ENCODE peak calls at places on chromosomes 7 and 10, in four cellular contexts. E is GM12878, U is K562, O is H1. T is an unnamed sample.

GRCh38 chr10:71687077-71687476 is 32.5 kb downstream of the C10orf105 start:
- DNase-seq in E (no peak), U (no peak), O (no peak), T (no peak)

GRCh38 chr10:33252794-33253203 is 81.7 kb downstream of the NRP1 start:
- DNase-seq in E (no peak), U (no peak), O (no peak), T (peak)

GRCh38 chr10:24215193-24215592 is 6.3 kb downstream of the KIAA1217 start:
- DNase-seq in E (no peak), U (no peak), O (no peak), T (no peak)

GRCh38 chr10:129768437-129769355 is 195.4 kb downstream of the EBF3 start:
- DNase-seq in E (no peak), U (no peak), O (peak), T (no peak)

GRCh38 chr7:91976743-91977142 is 36.1 kb downstream of the AKAP9 start:
- DNase-seq in E (no peak), U (no peak), O (no peak), T (no peak)

GRCh38 chr10:22682237-22683192 is 31.9 kb downstream of the PIP4K2A start:
- DNase-seq in E (peak), U (peak), O (no peak), T (peak)

GRCh38 chr7:81869670-81870069 is 99.8 kb upstream of the HGF start:
- DNase-seq in E (no peak), U (no peak), O (no peak), T (no peak)

GRCh38 chr7:23074443-23075244 is 30.9 kb upstream of the KLHL7 start:
- DNase-seq in E (no peak), U (no peak), O (no peak), T (peak)

GRCh38 chr7:12979181-12979580 is 291.7 kb downstream of the ARL4A start:
- DNase-seq in E (no peak), U (no peak), O (no peak), T (no peak)

GRCh38 chr7:122364761-122365280 is 60.3 kb upstream of the FEZF1 start:
- DNase-seq in E (no peak), U (no peak), O (no peak), T (no peak)

GRCh38 chr10:6108631-6109443 is 20.0 kb downstream of the RBM17 start:
- DNase-seq in E (no peak), U (peak), O (no peak), T (peak)

GRCh38 chr10:2111936-2112335 is 374.6 kb upstream of the ADARB2 start:
- DNase-seq in E (no peak), U (no peak), O (no peak), T (peak)

GRCh38 chr7:105157278-105157677 is 143.3 kb downstream of the KMT2E start:
- DNase-seq in E (no peak), U (no peak), O (no peak), T (no peak)

GRCh38 chr7:116598278-116598677 is 73.4 kb downstream of the CAV1 start:
- DNase-seq in E (no peak), U (peak), O (no peak), T (no peak)

GRCh38 chr7:114941692-114942091 is 19.8 kb downstream of the MDFIC start:
- DNase-seq in E (no peak), U (no peak), O (no peak), T (no peak)

GRCh38 chr10:11017575-11018425 is at the start of gene CELF2:
- DNase-seq in E (no peak), U (peak), O (peak), T (no peak)

GRCh38 chr10:132264966-132265877 is 42.5 kb downstream of the STK32C start:
- DNase-seq in E (no peak), U (no peak), O (no peak), T (no peak)

GRCh38 chr7:28682136-28682535 is 269.8 kb downstream of the CREB5 start:
- DNase-seq in E (no peak), U (no peak), O (no peak), T (no peak)

GRCh38 chr10:5206799-5207198 is 10.2 kb downstream of the AKR1C4 start:
- DNase-seq in E (no peak), U (no peak), O (no peak), T (no peak)

GRCh38 chr10:514137-514671 is 175.3 kb downstream of the DIP2C start:
- DNase-seq in E (no peak), U (no peak), O (no peak), T (peak)

GRCh38 chr7:28381466-28381865 is 30.9 kb upstream of the CREB5 start:
- DNase-seq in E (no peak), U (no peak), O (no peak), T (no peak)

GRCh38 chr7:150742286-150742968 is 5.2 kb downstream of the GIMAP5 start:
- DNase-seq in E (no peak), U (no peak), O (no peak), T (no peak)

GRCh38 chr7:27170936-27171635 is 3.0 kb downstream of the HOXA10 start:
- DNase-seq in E (no peak), U (no peak), O (peak), T (peak)

GRCh38 chr10:131764929-131765328 is 135.9 kb upstream of the PPP2R2D start:
- DNase-seq in E (no peak), U (no peak), O (no peak), T (no peak)

GRCh38 chr7:150363872-150364271 is 4.8 kb upstream of the REPIN1 start:
- DNase-seq in E (no peak), U (no peak), O (no peak), T (no peak)

GRCh38 chr10:120503695-120504094 is 46.7 kb downstream of the PLPP4 start:
- DNase-seq in E (no peak), U (no peak), O (no peak), T (no peak)

GRCh38 chr10:127694580-127695193 is 42.3 kb upstream of the FOXI2 start:
- DNase-seq in E (no peak), U (peak), O (peak), T (peak)

GRCh38 chr7:516606-517456 is 2.8 kb downstream of the PDGFA start:
- DNase-seq in E (no peak), U (peak), O (peak), T (peak)

GRCh38 chr10:14530465-14530864 is 199.7 kb upstream of the FRMD4A start:
- DNase-seq in E (no peak), U (no peak), O (no peak), T (no peak)

GRCh38 chr10:82966130-82966529 is 1091.1 kb downstream of the NRG3 start:
- DNase-seq in E (no peak), U (no peak), O (no peak), T (no peak)

GRCh38 chr7:157930926-157931466 is 594.2 kb downstream of the DNAJB6 start:
- DNase-seq in E (no peak), U (no peak), O (no peak), T (no peak)

GRCh38 chr10:69425513-69426298 is 9.0 kb upstream of the TACR2 start:
- DNase-seq in E (no peak), U (no peak), O (no peak), T (peak)

GRCh38 chr7:98321301-98321700 is 39.8 kb downstream of the BRI3 start:
- DNase-seq in E (no peak), U (no peak), O (no peak), T (no peak)

GRCh38 chr10:54402576-54402975 is 398.5 kb downstream of the PCDH15 start:
- DNase-seq in E (no peak), U (peak), O (no peak), T (peak)

GRCh38 chr10:43739171-43739570 is 90.5 kb upstream of the ZNF32 start:
- DNase-seq in E (no peak), U (no peak), O (no peak), T (no peak)

GRCh38 chr7:11895352-11895751 is 63.4 kb upstream of the THSD7A start:
- DNase-seq in E (no peak), U (no peak), O (no peak), T (no peak)

GRCh38 chr7:69123003-69123402 is 475.3 kb upstream of the AUTS2 start:
- DNase-seq in E (no peak), U (no peak), O (no peak), T (no peak)

GRCh38 chr7:131105803-131106680 is 221.6 kb upstream of the MKLN1 start:
- DNase-seq in E (no peak), U (peak), O (peak), T (peak)

GRCh38 chr10:58588673-58589265 is 76.1 kb downstream of the BICC1 start:
- DNase-seq in E (no peak), U (peak), O (peak), T (no peak)

GRCh38 chr10:58586282-58586681 is 73.6 kb downstream of the BICC1 start:
- DNase-seq in E (no peak), U (no peak), O (no peak), T (no peak)

GRCh38 chr10:58590152-58590551 is 77.5 kb downstream of the BICC1 start:
- DNase-seq in E (no peak), U (no peak), O (no peak), T (no peak)

GRCh38 chr10:58585425-58585824 is 72.8 kb downstream of the BICC1 start:
- DNase-seq in E (no peak), U (no peak), O (no peak), T (no peak)

DNA sequence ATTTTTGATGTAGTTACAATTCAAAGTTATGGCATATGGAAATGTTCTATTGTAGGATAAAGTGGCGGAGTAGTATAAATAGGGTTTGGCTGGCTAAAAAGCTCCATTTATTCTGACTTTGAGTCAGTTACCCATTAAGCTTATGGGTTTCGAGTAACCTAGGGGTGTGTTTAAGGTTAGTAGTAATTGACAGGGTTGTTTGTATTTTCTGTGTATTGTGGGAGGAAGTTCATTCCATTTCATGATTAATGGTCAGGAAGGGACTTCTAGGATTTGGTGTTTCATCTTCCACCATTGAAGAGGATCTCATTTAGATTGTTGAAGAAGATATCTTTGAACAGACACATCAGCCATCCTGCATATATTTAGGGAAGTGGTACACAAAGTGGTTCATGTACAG is 75.0 kb downstream of the BICC1 start:
- DNase-seq in E (no peak), U (no peak), O (no peak), T (no peak)
- TF ChIP-seq HDAC6 in E (no peak), U (no peak), O (no peak), T (no peak)

GRCh38 chr7:30027915-30028748 is at the start of gene PLEKHA8:
- DNase-seq in E (peak), U (peak), O (peak), T (peak)
- TF ChIP-seq HDAC6 in E (no peak), U (no peak), O (no peak), T (no peak)

GRCh38 chr10:110811791-110812581 is 59.7 kb upstream of the PDCD4 start:
- DNase-seq in E (no peak), U (no peak), O (no peak), T (no peak)
- TF ChIP-seq HDAC6 in E (no peak), U (no peak), O (no peak), T (no peak)

DNA sequence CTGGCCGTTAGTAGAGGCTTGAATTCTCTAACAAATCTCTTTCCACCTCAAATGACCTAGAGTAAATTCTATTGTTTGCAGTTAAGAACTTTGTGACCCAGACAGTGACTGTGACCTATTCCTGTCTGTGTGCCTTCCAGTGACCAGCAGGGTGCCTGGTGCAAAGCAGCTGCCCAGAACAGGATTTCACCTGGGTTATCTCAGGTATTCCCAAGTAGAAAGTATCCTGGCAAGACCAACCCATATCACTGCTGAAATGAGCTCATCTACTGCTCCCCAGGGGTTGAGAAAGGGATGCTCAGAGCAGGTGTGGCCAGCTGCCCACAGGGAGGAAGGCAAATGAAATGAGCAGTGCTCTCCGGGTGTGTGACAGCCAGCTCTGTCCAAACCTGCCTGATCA is 2.1 kb upstream of the MSMB start:
- DNase-seq in E (no peak), U (no peak), O (no peak), T (no peak)
- TF ChIP-seq HDAC6 in E (no peak), U (no peak), O (no peak), T (no peak)

GRCh38 chr7:33196194-33196593 is 66.8 kb downstream of the BBS9 start:
- DNase-seq in E (no peak), U (no peak), O (no peak), T (no peak)
- TF ChIP-seq HDAC6 in E (no peak), U (no peak), O (no peak), T (no peak)

GRCh38 chr10:99629625-99629978 is 9.4 kb upstream of the SLC25A28 start:
- DNase-seq in E (no peak), U (no peak), O (no peak), T (no peak)

GRCh38 chr10:99630991-99631390 is 10.8 kb upstream of the SLC25A28 start:
- DNase-seq in E (no peak), U (no peak), O (no peak), T (no peak)

GRCh38 chr10:99633832-99634231 is 13.6 kb upstream of the SLC25A28 start:
- DNase-seq in E (no peak), U (no peak), O (no peak), T (no peak)

GRCh38 chr10:99630439-99630838 is 10.2 kb upstream of the SLC25A28 start:
- DNase-seq in E (no peak), U (peak), O (no peak), T (peak)

GRCh38 chr10:99631496-99631895 is 11.3 kb upstream of the SLC25A28 start:
- DNase-seq in E (no peak), U (no peak), O (no peak), T (no peak)
- TF ChIP-seq HDAC6 in E (no peak), U (no peak), O (no peak), T (no peak)

T was measured in HepG2.